ENCODE peak calls at places on chromosomes 4 and X, in five cellular contexts. U, L, M, V and D are unnamed samples. For H3K36me3, the result is how much of the 10 kb centered on the place peaks cover.

GRCh38 chrX:50813843-50814661 is at the start of gene SHROOM4:
- ATAC-seq in U (no peak), M (peak), V (no peak), L (peak), D (peak)

GRCh38 chr4:93897559-93897958 is 69.0 kb downstream of the ATOH1 start:
- ATAC-seq in M (no peak), U (no peak), V (no peak), L (no peak), D (no peak)

GRCh38 chr4:149795256-149795655 is 20.4 kb downstream of the IQCM start:
- ATAC-seq in V (no peak), L (no peak), U (no peak), M (peak), D (no peak)

GRCh38 chrX:43633757-43634156 is 22.3 kb upstream of the MAOA start:
- ATAC-seq in M (no peak), L (no peak), V (no peak), U (no peak), D (no peak)

GRCh38 chr4:166143227-166143626 is 270.2 kb downstream of the TLL1 start:
- ATAC-seq in L (no peak), U (no peak), M (no peak), V (no peak), D (no peak)

GRCh38 chr4:146633471-146633800 is 5.3 kb upstream of the POU4F2 start:
- ATAC-seq in M (no peak), U (no peak), L (no peak), V (no peak), D (no peak)

GRCh38 chr4:55169352-55169959 is 44.1 kb upstream of the KDR start:
- ATAC-seq in L (no peak), U (no peak), V (no peak), M (peak), D (no peak)

GRCh38 chrX:93874554-93874953 is 200.5 kb downstream of the FAM133A start:
- ATAC-seq in L (peak), M (no peak), V (no peak), U (no peak), D (no peak)

GRCh38 chrX:115591856-115592842 is 31.2 kb downstream of the PLS3 start:
- ATAC-seq in L (no peak), M (peak), U (no peak), V (no peak), D (no peak)

GRCh38 chrX:119552508-119552907 is 12.7 kb downstream of the STEEP1 start:
- ATAC-seq in U (no peak), V (no peak), L (no peak), M (no peak), D (no peak)

GRCh38 chrX:70508296-70508911 is 63.8 kb downstream of the DLG3 start:
- ATAC-seq in V (no peak), U (no peak), M (no peak), L (peak), D (no peak)

GRCh38 chr4:139933541-139933940 is 220.4 kb downstream of the MAML3 start:
- ATAC-seq in M (peak), L (peak), U (no peak), V (no peak), D (no peak)

GRCh38 chrX:56802921-56803848 is 74.1 kb downstream of the NBDY start:
- ATAC-seq in L (peak), U (no peak), M (peak), V (peak), D (peak)

GRCh38 chr4:151930372-151930771 is 169.6 kb upstream of the GATB start:
- ATAC-seq in L (no peak), U (no peak), M (peak), V (no peak), D (no peak)

GRCh38 chr4:146439999-146440398 is 81.7 kb downstream of the SLC10A7 start:
- ATAC-seq in L (no peak), U (no peak), V (no peak), M (no peak), D (no peak)

GRCh38 chr4:141660880-141661279 is 24.5 kb downstream of the IL15 start:
- ATAC-seq in U (no peak), L (no peak), V (no peak), M (no peak), D (no peak)

GRCh38 chrX:39900788-39901170 is 197.0 kb downstream of the BCOR start:
- ATAC-seq in V (no peak), U (no peak), M (no peak), L (no peak), D (no peak)

GRCh38 chr4:93319011-93319410 is 509.5 kb upstream of the ATOH1 start:
- ATAC-seq in L (no peak), M (no peak), V (no peak), U (no peak), D (no peak)

GRCh38 chr4:79141530-79141929 is 184.3 kb downstream of the NAA11 start:
- ATAC-seq in M (peak), L (no peak), U (no peak), V (no peak), D (peak)

GRCh38 chr4:95638920-95639501 is 90.2 kb upstream of the UNC5C start:
- ATAC-seq in U (no peak), M (no peak), L (no peak), V (no peak), D (peak)

DNA sequence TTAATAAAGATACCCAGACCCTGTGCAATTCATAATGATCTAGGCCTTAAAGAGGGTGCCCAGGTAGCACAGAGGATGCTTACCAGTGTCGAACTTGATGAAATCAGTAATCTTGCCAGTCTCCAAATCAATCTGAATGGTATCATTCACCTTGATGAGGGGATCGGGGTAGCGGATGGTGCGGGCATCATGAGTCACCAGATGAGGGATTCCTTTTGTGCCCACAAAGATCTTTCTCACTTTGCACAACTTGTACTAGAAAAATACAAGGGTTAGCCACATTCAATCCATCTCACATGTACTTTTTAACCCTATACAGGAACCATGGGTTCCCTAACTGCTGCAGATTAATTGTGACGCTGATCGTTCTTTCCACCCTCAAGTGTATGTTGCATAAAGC is 3.3 kb downstream of the RPS4X start:
- ATAC-seq in U (no peak), L (no peak), M (no peak), V (no peak), D (no peak)
- H3K36me3 ChIP-seq in U (under half), L (under half), M (under half), V (half or more), D (under half)

GRCh38 chrX:109667986-109668385 is 43.0 kb upstream of the KCNE5 start:
- ATAC-seq in L (no peak), U (no peak), V (no peak), M (no peak), D (no peak)

DNA sequence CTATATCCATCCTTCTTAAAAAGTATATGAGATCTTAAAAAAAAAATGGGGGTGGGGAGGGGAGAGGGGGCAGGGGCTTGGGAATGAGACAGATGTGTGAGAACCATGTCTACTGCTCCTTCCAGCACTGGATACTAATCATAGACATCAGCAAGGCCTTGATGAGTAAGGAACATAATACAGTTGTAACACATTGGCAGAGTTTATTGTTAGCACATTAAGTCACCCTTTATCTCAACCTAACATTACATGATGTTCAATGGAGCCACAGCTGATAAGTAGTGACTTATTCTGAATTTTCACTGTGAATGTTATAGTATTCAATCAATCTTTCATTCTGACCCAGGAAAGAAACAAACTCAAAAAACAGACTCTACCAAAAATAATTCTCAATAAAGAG is 47.3 kb upstream of the KCNE5 start:
- ATAC-seq in M (peak), U (no peak), L (no peak), V (no peak), D (no peak)
- H3K36me3 ChIP-seq in M (under half), U (under half), L (under half), V (under half), D (under half)

GRCh38 chrX:12245650-12246645 is 107.7 kb downstream of the FRMPD4 start:
- ATAC-seq in L (no peak), V (no peak), M (no peak), U (no peak), D (no peak)
- H3K36me3 ChIP-seq in L (under half), V (under half), M (under half), U (under half), D (under half)

DNA sequence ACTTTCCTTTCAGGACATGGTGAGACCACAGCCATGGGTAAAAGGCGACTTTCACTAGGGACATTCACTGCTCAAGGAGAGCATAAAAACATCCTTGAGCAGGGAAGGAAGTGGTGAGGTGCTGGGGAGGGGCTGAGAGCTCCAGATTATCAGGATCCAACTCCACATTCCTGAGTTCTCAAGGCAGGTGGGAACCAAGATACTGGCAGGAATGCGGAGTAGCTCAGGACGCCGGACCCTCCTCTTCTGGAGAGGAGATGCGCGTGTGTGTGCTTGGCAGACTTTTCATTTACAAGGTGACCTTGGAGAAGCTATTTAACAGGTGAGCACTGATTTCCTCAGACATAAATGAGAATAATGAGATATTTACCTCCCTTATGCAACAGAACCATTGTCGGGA is 41.3 kb upstream of the TXK start:
- ATAC-seq in M (no peak), V (no peak), L (no peak), U (no peak), D (no peak)
- H3K36me3 ChIP-seq in M (under half), V (under half), L (under half), U (under half), D (under half)

DNA sequence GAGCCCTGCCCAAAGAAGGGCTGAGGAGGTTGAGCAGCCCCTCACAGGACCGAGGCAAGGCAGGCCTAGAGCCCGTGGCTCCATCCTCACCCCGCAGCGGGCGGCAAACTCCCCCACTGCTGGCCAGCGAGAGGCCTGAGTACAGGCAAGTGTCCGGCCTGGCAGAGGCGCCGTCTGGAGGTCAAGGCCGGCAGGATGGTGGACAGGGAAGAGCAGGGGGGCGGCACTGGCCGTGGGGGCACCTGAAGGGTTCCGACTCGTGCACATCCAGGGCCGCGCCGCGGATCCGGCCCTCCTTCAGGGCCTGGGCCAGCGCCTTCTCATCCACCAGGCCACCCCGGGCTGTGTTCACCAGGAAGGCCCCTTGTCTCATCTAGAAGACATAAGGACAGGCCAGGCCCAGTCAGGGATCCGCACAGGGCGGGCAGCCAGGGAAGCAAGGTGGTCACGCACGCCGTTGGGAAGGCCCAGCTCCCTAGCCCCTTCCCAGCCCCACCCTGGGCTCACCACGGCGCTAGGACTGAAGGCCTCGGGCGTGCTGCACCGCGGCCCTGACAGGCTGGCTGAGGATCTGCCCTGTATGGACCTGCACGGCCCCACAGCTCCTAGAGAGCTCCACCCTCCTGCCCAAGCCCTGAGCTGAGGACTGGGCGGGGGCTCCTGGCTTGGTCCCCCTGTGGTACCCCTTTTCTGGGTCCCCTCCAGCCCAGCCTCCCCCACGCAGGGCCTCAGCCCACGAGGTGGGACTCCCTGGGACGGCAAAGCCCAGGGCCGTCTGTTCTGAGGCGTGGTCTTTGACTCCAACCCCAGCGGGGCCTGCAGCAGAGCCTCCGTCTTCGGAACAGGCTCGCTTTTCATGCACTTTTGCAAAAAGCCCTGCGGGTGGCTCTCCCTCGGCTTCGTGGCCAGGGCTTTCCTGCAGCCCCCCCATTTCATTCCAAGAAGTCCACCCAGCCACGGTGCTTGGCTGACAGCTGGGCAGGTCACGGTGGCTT is 34.5 kb downstream of the CTBP1 start:
- ATAC-seq in M (no peak), V (no peak), L (no peak), U (no peak), D (no peak)
- H3K36me3 ChIP-seq in M (under half), V (half or more), L (under half), U (under half), D (under half)

GRCh38 chr4:188437535-188437934 is 298.3 kb downstream of the TRIML1 start:
- ATAC-seq in L (no peak), V (no peak), M (no peak), U (no peak), D (no peak)
- H3K36me3 ChIP-seq in L (under half), V (under half), M (under half), U (under half), D (under half)

GRCh38 chr4:73311428-73311827 is 52.8 kb upstream of the ANKRD17 start:
- ATAC-seq in V (no peak), M (no peak), L (peak), U (no peak), D (no peak)
- H3K36me3 ChIP-seq in V (under half), M (under half), L (under half), U (under half), D (under half)

GRCh38 chr4:2940267-2941137 is 22.7 kb downstream of the NOP14 start:
- ATAC-seq in L (no peak), M (no peak), U (no peak), V (no peak), D (no peak)

GRCh38 chr4:2939383-2940243 is 23.6 kb downstream of the NOP14 start:
- ATAC-seq in U (no peak), V (no peak), L (no peak), M (no peak), D (no peak)

GRCh38 chr4:2937146-2937857 is 25.9 kb downstream of the NOP14 start:
- ATAC-seq in L (no peak), U (no peak), V (no peak), M (no peak), D (no peak)

GRCh38 chr4:2937986-2938385 is 25.2 kb downstream of the NOP14 start:
- ATAC-seq in L (no peak), U (no peak), M (no peak), V (no peak), D (no peak)

GRCh38 chr4:2938906-2939305 is 24.3 kb downstream of the NOP14 start:
- ATAC-seq in M (no peak), V (no peak), U (no peak), L (no peak), D (no peak)
- H3K36me3 ChIP-seq in M (under half), V (half or more), U (under half), L (under half), D (half or more)

GRCh38 chr4:5799406-5799805 is 88.4 kb downstream of the EVC start:
- ATAC-seq in V (no peak), U (no peak), M (no peak), L (no peak), D (no peak)
- H3K36me3 ChIP-seq in V (under half), U (under half), M (under half), L (under half), D (under half)

GRCh38 chr4:8698341-8699062 is 105.9 kb downstream of the CPZ start:
- ATAC-seq in V (no peak), M (no peak), L (no peak), U (no peak), D (no peak)

GRCh38 chr4:8700576-8700975 is 108.0 kb downstream of the CPZ start:
- ATAC-seq in L (no peak), U (no peak), V (no peak), M (no peak), D (no peak)

GRCh38 chr4:8699063-8699385 is 106.5 kb downstream of the CPZ start:
- ATAC-seq in U (no peak), L (no peak), M (no peak), V (no peak), D (no peak)

GRCh38 chr4:8701101-8702019 is 108.8 kb downstream of the CPZ start:
- ATAC-seq in M (no peak), L (no peak), V (no peak), U (no peak), D (no peak)

DNA sequence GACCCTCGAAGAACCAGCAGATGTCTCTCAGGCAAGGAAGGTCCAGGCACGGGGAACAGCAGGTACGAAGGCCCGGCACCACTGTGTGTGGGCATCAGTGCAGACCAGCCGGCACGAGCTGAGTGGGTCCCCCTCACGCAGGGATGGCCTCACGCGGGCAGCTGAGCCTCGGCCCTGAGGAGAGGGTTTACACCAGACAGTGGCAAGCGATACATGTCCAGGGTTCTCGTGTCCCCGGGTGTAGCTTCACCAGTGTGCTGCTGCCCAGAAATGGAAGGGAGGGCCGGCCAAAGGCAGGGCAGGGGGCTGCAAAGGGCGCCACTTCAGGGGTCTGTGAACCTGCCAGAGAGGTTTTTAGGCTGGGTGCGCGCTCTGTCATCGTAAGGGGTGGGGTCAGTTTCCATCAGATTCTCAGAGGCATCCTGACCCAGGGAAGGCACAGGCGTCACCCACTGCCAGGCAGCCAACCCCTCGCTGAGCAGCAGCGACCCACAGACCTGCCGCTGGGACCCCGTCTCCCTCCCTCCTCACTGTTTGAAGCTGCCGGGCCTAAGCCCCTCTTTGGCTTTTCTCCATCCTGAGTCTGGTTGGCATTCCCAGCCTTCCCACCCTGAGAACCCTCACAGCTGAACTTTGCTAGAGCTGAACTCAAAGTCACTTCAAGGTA is 107.0 kb downstream of the CPZ start:
- ATAC-seq in V (no peak), L (no peak), M (no peak), U (no peak), D (no peak)
- H3K36me3 ChIP-seq in V (under half), L (under half), M (under half), U (under half), D (under half)